ENCODE peak calls at places on chromosomes 2 and 18, in ten cellular contexts. K is tibial nerve; W is fibroblast of mammary gland; C is lower lobe of right lung; J is stomach; V is BJ; O is cardiac fibroblast; I is MG63; U is CD4-positive, CD25-positive, alpha-beta regulatory T cell; Y is effector memory CD4-positive, alpha-beta T cell. R is an unnamed sample.

GRCh38 chr2:143148757-143149156 is 19.5 kb downstream of the ARHGAP15 start:
- DNase-seq in K (no peak), W (no peak), C (no peak), J (no peak), V (no peak), O (no peak), I (no peak), U (no peak), Y (no peak), R (no peak)

GRCh38 chr2:173288561-173288960 is 66.1 kb upstream of the CDCA7 start:
- DNase-seq in K (no peak), W (peak; percentile 64), C (no peak), J (no peak), V (peak; percentile 1), O (peak; percentile 72), I (peak; percentile 13), U (no peak), Y (no peak), R (no peak)

GRCh38 chr2:204664708-204665121 is 119.4 kb downstream of the PARD3B start:
- DNase-seq in K (no peak), W (peak; percentile 30), C (no peak), J (no peak), V (peak; percentile 41), O (peak; percentile 91), I (no peak), U (no peak), Y (no peak), R (no peak)

GRCh38 chr18:74488354-74488753 is 7.8 kb upstream of the CNDP2 start:
- DNase-seq in K (no peak), W (no peak), C (no peak), J (no peak), V (no peak), O (no peak), I (no peak), U (no peak), Y (no peak), R (no peak)

GRCh38 chr2:203782262-203782976 is 76.0 kb downstream of the CD28 start:
- DNase-seq in K (peak; percentile 21), W (peak; percentile 99), C (no peak), J (peak; percentile 34), V (no peak), O (peak; percentile 98), I (peak; percentile 91), U (peak; percentile 85), Y (peak; percentile 41), R (peak; percentile 76)

GRCh38 chr2:222904557-222905258 is 43.9 kb downstream of the ACSL3 start:
- DNase-seq in K (no peak), W (peak; percentile 91), C (no peak), J (no peak), V (peak; percentile 89), O (peak; percentile 85), I (no peak), U (no peak), Y (no peak), R (no peak)

GRCh38 chr2:240861547-240861946 is 7.1 kb upstream of the AGXT start:
- DNase-seq in K (no peak), W (no peak), C (no peak), J (no peak), V (no peak), O (no peak), I (no peak), U (no peak), Y (no peak), R (no peak)

GRCh38 chr2:60586081-60586480 is 32.6 kb upstream of the BCL11A start:
- DNase-seq in K (no peak), W (no peak), C (no peak), J (no peak), V (no peak), O (no peak), I (no peak), U (no peak), Y (no peak), R (no peak)

GRCh38 chr2:172806426-172807008 is 70.9 kb downstream of the RAPGEF4 start:
- DNase-seq in K (no peak), W (peak; percentile 72), C (no peak), J (no peak), V (no peak), O (peak; percentile 72), I (no peak), U (peak; percentile 46), Y (no peak), R (peak; percentile 49)

GRCh38 chr2:189580267-189580661 is 322 bp downstream of the SLC40A1 start:
- DNase-seq in K (no peak), W (peak; percentile 12), C (peak; percentile 52), J (peak; percentile 29), V (no peak), O (no peak), I (no peak), U (peak; percentile 38), Y (no peak), R (peak; percentile 76)

GRCh38 chr2:189582140-189582825 is 1.7 kb upstream of the SLC40A1 start:
- DNase-seq in K (no peak), W (no peak), C (no peak), J (no peak), V (no peak), O (no peak), I (no peak), U (no peak), Y (no peak), R (no peak)

GRCh38 chr2:189579585-189579984 is 1.0 kb downstream of the SLC40A1 start:
- DNase-seq in K (no peak), W (peak; percentile 63), C (no peak), J (no peak), V (no peak), O (peak; percentile 62), I (no peak), U (no peak), Y (no peak), R (no peak)

GRCh38 chr2:189580662-189581353 is at the start of gene SLC40A1:
- DNase-seq in K (peak; percentile 56), W (peak; percentile 18), C (peak; percentile 90), J (peak; percentile 87), V (no peak), O (peak; percentile 45), I (peak; percentile 54), U (peak; percentile 63), Y (peak; percentile 55), R (peak; percentile 58)

GRCh38 chr2:189581354-189582139 is 961 bp upstream of the SLC40A1 start:
- DNase-seq in K (no peak), W (no peak), C (peak; percentile 42), J (peak; percentile 27), V (no peak), O (no peak), I (no peak), U (peak; percentile 20), Y (no peak), R (peak; percentile 78)
- H3K4me3 ChIP-seq in K (peak overlapping the region; percentile 71), W (peak overlapping the region; percentile 45), C (peak overlapping the region; percentile 75), J (peak overlapping the region; percentile 62), V (peak overlapping the region; percentile 48), O (peak overlapping the region; percentile 47), I (peak overlapping the region; percentile 47), U (peak overlapping the region; percentile 56), Y (peak overlapping the region; percentile 60), R (peak overlapping the region; percentile 70)

DNA sequence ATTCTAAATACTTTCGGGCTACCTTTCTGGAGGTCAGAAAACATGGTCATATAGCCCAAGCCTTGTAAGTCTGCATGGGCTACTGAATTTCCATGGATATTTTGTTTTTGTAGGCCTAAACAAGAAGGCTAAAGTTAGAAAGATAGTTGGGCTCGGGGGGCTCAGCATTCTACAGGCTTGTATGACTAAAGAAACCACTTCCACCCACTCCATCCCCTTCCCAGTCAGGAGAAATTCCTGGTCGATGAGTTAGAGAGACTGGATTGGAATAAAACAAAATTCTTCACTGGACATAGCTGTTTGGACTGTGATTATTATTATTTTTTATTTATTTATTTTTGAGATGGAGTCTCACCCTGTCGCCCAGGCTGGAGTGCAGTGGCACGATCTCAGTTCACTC is 539.4 kb upstream of the TNP1 start:
- DNase-seq in K (no peak), W (peak; percentile 64), C (no peak), J (no peak), V (peak; percentile 20), O (no peak), I (no peak), U (no peak), Y (no peak), R (no peak)
- H3K4me3 ChIP-seq in K (no peak overlapping the region), W (no peak overlapping the region), C (no peak overlapping the region), J (no peak overlapping the region), V (no peak overlapping the region), O (no peak overlapping the region), I (no peak overlapping the region), U (no peak overlapping the region), Y (no peak overlapping the region), R (no peak overlapping the region)

GRCh38 chr2:225735844-225736243 is 336.3 kb downstream of the NYAP2 start:
- DNase-seq in K (no peak), W (peak; percentile 93), C (no peak), J (no peak), V (peak; percentile 35), O (peak; percentile 85), I (peak; percentile 43), U (no peak), Y (no peak), R (no peak)
- H3K4me3 ChIP-seq in K (no peak overlapping the region), W (no peak overlapping the region), C (no peak overlapping the region), J (no peak overlapping the region), V (no peak overlapping the region), O (no peak overlapping the region), I (no peak overlapping the region), U (no peak overlapping the region), Y (no peak overlapping the region), R (no peak overlapping the region)

GRCh38 chr18:5970032-5970431 is 74.7 kb upstream of the TMEM200C start:
- DNase-seq in K (no peak), W (no peak), C (no peak), J (no peak), V (no peak), O (no peak), I (no peak), U (peak; percentile 3), Y (no peak), R (peak; percentile 6)

GRCh38 chr18:5967007-5967406 is 71.7 kb upstream of the TMEM200C start:
- DNase-seq in K (no peak), W (no peak), C (no peak), J (no peak), V (no peak), O (no peak), I (no peak), U (no peak), Y (no peak), R (no peak)

GRCh38 chr18:5967666-5968065 is 72.3 kb upstream of the TMEM200C start:
- DNase-seq in K (no peak), W (no peak), C (no peak), J (no peak), V (no peak), O (no peak), I (no peak), U (no peak), Y (no peak), R (no peak)

GRCh38 chr18:5972298-5972697 is 77.0 kb upstream of the TMEM200C start:
- DNase-seq in K (no peak), W (no peak), C (no peak), J (no peak), V (no peak), O (no peak), I (no peak), U (no peak), Y (no peak), R (no peak)

DNA sequence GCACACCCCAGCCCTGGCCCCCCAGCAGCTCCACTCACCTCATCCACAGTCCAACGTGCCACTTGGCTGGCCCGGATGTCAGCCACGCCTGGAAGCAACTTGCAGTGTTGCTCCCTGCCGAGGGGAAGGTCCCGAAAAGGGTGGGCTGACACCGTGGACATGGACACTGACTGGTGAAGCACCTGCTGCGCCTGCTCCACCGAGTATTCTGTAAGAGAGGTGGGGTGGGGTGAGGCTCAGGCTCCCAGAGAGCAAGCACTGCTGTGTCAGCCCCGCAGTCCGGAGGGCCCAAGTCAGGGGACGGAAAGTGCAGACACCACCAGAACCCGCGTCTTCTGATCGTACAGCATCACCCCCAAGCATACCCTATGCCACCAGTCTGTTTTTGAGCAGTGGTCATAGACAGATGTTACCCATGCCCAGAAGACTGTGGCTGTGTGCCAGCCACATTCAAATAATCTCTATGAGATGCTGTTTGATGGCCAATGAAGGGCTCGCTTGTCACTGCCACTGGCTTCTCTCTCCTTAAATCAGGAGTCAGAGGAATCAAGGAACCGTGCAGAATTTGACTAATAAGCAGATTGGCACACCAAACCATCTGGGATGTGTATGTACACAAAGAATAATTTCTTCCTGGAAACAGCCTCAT is 74.2 kb upstream of the TMEM200C start:
- DNase-seq in K (no peak), W (no peak), C (no peak), J (no peak), V (no peak), O (no peak), I (no peak), U (no peak), Y (no peak), R (no peak)
- H3K4me3 ChIP-seq in K (no peak overlapping the region), W (no peak overlapping the region), C (no peak overlapping the region), J (no peak overlapping the region), V (no peak overlapping the region), O (no peak overlapping the region), I (no peak overlapping the region), U (no peak overlapping the region), Y (no peak overlapping the region), R (no peak overlapping the region)